ENCODE peak calls at places on chromosomes 12 and 14, in nine cellular contexts. W is right cardiac atrium; G is CD8-positive, alpha-beta T cell; V is A549; E is mucosa of descending colon; U is kidney epithelial cell; Q is BJ; O is neural progenitor cell; A is fibroblast of the aortic adventitia. Y is an unnamed sample.

GRCh38 chr12:8037046-8037663 is 4.6 kb downstream of the FOXJ2 start:
- DNase-seq in A (no peak), G (no peak), O (no peak), Q (no peak), W (no peak), E (no peak), U (no peak), V (no peak), Y (no peak)

GRCh38 chr14:34502826-34503225 is 36.7 kb downstream of the EAPP start:
- DNase-seq in V (no peak), Q (peak), G (no peak), A (peak), U (no peak), E (no peak), W (no peak), O (no peak), Y (peak)

GRCh38 chr12:99658950-99659349 is 11.4 kb downstream of the GARIN6 start:
- DNase-seq in V (peak), Q (no peak), G (no peak), A (no peak), W (no peak), E (no peak), O (no peak), U (no peak), Y (no peak)

GRCh38 chr12:51631591-51631990 is 40.6 kb downstream of the SCN8A start:
- DNase-seq in W (no peak), U (peak), E (no peak), A (peak), V (peak), O (no peak), Q (no peak), G (no peak), Y (peak)

GRCh38 chr12:115464008-115464672 is 780.2 kb upstream of the TBX3 start:
- DNase-seq in E (peak), G (no peak), V (no peak), Q (no peak), U (no peak), O (no peak), W (no peak), A (no peak), Y (no peak)

GRCh38 chr14:38016497-38016896 is 191.2 kb upstream of the SSTR1 start:
- DNase-seq in Q (no peak), A (no peak), V (no peak), U (no peak), E (no peak), O (no peak), G (no peak), W (no peak), Y (no peak)

GRCh38 chr14:100271247-100271939 is 32.4 kb downstream of the YY1 start:
- DNase-seq in O (no peak), W (no peak), V (peak), A (peak), U (no peak), Q (no peak), G (no peak), E (peak), Y (no peak)

GRCh38 chr12:51911788-51912711 is 4.7 kb downstream of the ACVRL1 start:
- DNase-seq in V (no peak), G (no peak), A (peak), U (no peak), W (peak), E (no peak), Q (no peak), O (no peak), Y (peak)

GRCh38 chr14:104694991-104695659 is 5.7 kb downstream of the INF2 start:
- DNase-seq in E (no peak), A (no peak), G (peak), W (peak), Q (no peak), V (no peak), U (peak), O (no peak), Y (no peak)

GRCh38 chr12:92226036-92226661 is 80.5 kb upstream of the BTG1 start:
- DNase-seq in A (peak), V (no peak), Q (no peak), U (no peak), G (no peak), E (no peak), W (no peak), O (no peak), Y (no peak)

GRCh38 chr12:15823360-15824128 is 34.4 kb upstream of the EPS8 start:
- DNase-seq in A (no peak), Q (no peak), W (no peak), E (no peak), O (peak), G (no peak), U (no peak), V (no peak), Y (peak)

GRCh38 chr14:65877187-65877586 is 464.7 kb downstream of the FUT8 start:
- DNase-seq in O (no peak), V (no peak), A (no peak), G (no peak), Q (no peak), E (no peak), W (no peak), U (no peak), Y (no peak)

GRCh38 chr12:4506870-4507269 is 31.8 kb upstream of the RAD51AP1 start:
- DNase-seq in E (no peak), G (no peak), A (peak), V (no peak), U (no peak), Q (peak), O (no peak), W (no peak), Y (peak)

GRCh38 chr12:51726931-51727330 is 121.6 kb downstream of the FIGNL2 start:
- DNase-seq in O (no peak), V (no peak), W (no peak), U (no peak), G (no peak), Q (no peak), E (no peak), A (peak), Y (no peak)

GRCh38 chr12:105983622-105984325 is 155.0 kb downstream of the NUAK1 start:
- DNase-seq in A (peak), E (no peak), Q (peak), U (peak), G (no peak), W (no peak), O (no peak), V (no peak), Y (peak)

GRCh38 chr12:120939523-120939922 is 35.4 kb upstream of the SPPL3 start:
- DNase-seq in O (no peak), Q (no peak), V (no peak), W (peak), A (no peak), U (no peak), G (no peak), E (no peak), Y (no peak)

GRCh38 chr12:127728285-127728684 is 538.7 kb upstream of the TMEM132C start:
- DNase-seq in A (no peak), O (no peak), U (no peak), G (no peak), V (no peak), W (no peak), E (no peak), Q (peak), Y (no peak)

GRCh38 chr12:3551386-3551785 is 60.4 kb downstream of the PRMT8 start:
- DNase-seq in V (no peak), A (no peak), O (no peak), G (no peak), E (peak), U (no peak), Q (no peak), W (peak), Y (no peak)

GRCh38 chr12:98701166-98701565 is 56.1 kb downstream of the APAF1 start:
- DNase-seq in U (no peak), W (no peak), G (no peak), Q (no peak), V (no peak), E (no peak), A (no peak), O (no peak), Y (no peak)

GRCh38 chr14:92473261-92473946 is 40.2 kb upstream of the RIN3 start:
- DNase-seq in G (peak), U (no peak), E (no peak), Q (peak), A (peak), W (peak), O (no peak), V (peak), Y (peak)

GRCh38 chr12:124648710-124649384 is 81.4 kb upstream of the NCOR2 start:
- DNase-seq in U (no peak), V (no peak), O (no peak), Q (no peak), E (no peak), W (peak), G (no peak), A (no peak), Y (no peak)

GRCh38 chr12:180445-180844 is 33.5 kb downstream of the SLC6A12 start:
- DNase-seq in A (no peak), Q (no peak), U (no peak), G (no peak), V (no peak), O (no peak), E (peak), W (peak), Y (no peak)

GRCh38 chr12:68042212-68042699 is 53.0 kb downstream of the IFNG-AS1 start:
- DNase-seq in E (no peak), U (no peak), V (no peak), G (no peak), A (peak), Q (no peak), O (no peak), W (no peak), Y (peak)

GRCh38 chr12:111616177-111616623 is 17.1 kb upstream of the ATXN2 start:
- DNase-seq in O (no peak), Q (no peak), W (no peak), V (no peak), G (no peak), E (no peak), A (peak), U (no peak), Y (peak)

GRCh38 chr14:53152909-53153701 is at the start of gene DDHD1:
- DNase-seq in V (peak), Q (no peak), U (no peak), G (peak), E (peak), W (peak), O (peak), A (peak), Y (peak)

GRCh38 chr12:31900271-31900670 is 58.9 kb upstream of the RESF1 start:
- DNase-seq in E (no peak), A (no peak), O (no peak), W (no peak), G (no peak), Q (no peak), U (no peak), V (no peak), Y (no peak)

GRCh38 chr12:12008931-12009611 is 61.7 kb upstream of the BCL2L14 start:
- DNase-seq in A (no peak), W (no peak), U (peak), Q (no peak), O (peak), G (peak), E (no peak), V (no peak), Y (peak)

GRCh38 chr14:37172936-37173613 is 669 bp upstream of the SLC25A21 start:
- DNase-seq in Q (no peak), E (no peak), G (no peak), W (no peak), O (no peak), A (no peak), U (no peak), V (no peak), Y (no peak)

GRCh38 chr12:100687686-100688085 is 106.9 kb upstream of the ANO4 start:
- DNase-seq in U (no peak), G (no peak), A (no peak), V (no peak), Q (no peak), W (no peak), E (no peak), O (no peak), Y (no peak)

GRCh38 chr14:69183735-69184134 is 7.6 kb upstream of the EXD2 start:
- DNase-seq in U (no peak), A (no peak), V (no peak), Q (no peak), G (no peak), O (no peak), E (no peak), W (no peak), Y (peak)

GRCh38 chr12:48717252-48717695 is 767 bp upstream of the CCNT1 start:
- DNase-seq in V (peak), A (peak), U (no peak), E (peak), Q (no peak), O (peak), W (no peak), G (no peak), Y (peak)

GRCh38 chr14:57375156-57375555 is 15.2 kb upstream of the NAA30 start:
- DNase-seq in U (no peak), Q (no peak), W (no peak), O (no peak), G (no peak), E (no peak), V (no peak), A (no peak), Y (no peak)

GRCh38 chr12:114799574-114800487 is 115.9 kb upstream of the TBX3 start:
- DNase-seq in G (no peak), Q (peak), A (peak), U (no peak), V (peak), W (peak), E (peak), O (peak), Y (peak)

GRCh38 chr12:96255077-96255476 is 60.9 kb downstream of the ELK3 start:
- DNase-seq in Q (no peak), V (no peak), U (no peak), E (peak), G (no peak), W (peak), A (peak), O (no peak), Y (no peak)

DNA sequence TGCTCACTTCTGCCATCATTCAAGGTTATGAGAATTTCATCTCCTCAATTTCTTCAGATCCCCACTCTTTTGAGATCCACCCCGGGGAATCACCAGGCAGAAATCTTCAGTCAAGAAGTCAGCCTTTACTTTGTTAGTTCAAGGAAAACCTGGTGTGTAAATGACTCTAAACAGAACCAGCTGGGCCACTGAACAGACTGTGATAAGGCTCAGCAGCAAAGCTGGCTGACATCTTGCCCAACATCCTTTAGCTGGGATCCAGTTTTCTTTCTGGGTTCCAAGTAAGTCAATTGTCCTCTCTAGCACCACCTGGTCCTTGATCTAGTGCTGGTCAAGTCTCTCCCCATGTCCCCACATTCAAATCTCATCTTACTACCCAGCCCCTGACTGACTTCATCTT is 11.6 kb downstream of the CLMN start:
- DNase-seq in V (no peak), W (no peak), U (no peak), G (no peak), E (no peak), A (no peak), Q (no peak), O (no peak), Y (no peak)
- H3K4me3 ChIP-seq in V (no peak), W (no peak), U (no peak), G (no peak), E (no peak), A (no peak), Q (no peak), O (no peak), Y (no peak)

DNA sequence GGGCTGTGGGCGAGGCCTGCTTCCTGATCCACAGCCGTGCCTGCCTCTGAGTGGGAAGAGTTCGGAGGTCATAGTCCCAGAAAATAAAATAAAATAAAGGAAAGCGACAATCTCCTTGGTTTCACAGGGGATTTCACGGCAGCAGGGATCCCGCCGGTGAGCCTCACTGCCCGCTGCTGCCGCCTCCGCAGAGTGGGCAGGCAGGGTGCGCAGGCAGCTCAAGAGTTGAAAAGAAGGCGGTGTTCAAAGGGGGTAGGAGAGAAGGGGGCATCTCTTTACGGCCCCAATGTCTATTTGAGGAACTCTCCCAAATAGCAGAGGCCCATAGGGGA is 3.1 kb upstream of the HOXC9 start:
- DNase-seq in O (no peak), G (no peak), U (no peak), W (no peak), Q (no peak), E (no peak), A (no peak), V (no peak), Y (no peak)
- H3K4me3 ChIP-seq in O (no peak), G (no peak), U (peak), W (no peak), Q (no peak), E (no peak), A (no peak), V (no peak), Y (peak)

GRCh38 chr12:22282283-22282682 is 52.2 kb downstream of the ST8SIA1 start:
- DNase-seq in A (peak), G (no peak), U (peak), V (peak), E (peak), W (no peak), O (no peak), Q (no peak), Y (peak)
- H3K4me3 ChIP-seq in A (peak), G (no peak), U (no peak), V (no peak), E (no peak), W (no peak), O (no peak), Q (no peak), Y (peak)

DNA sequence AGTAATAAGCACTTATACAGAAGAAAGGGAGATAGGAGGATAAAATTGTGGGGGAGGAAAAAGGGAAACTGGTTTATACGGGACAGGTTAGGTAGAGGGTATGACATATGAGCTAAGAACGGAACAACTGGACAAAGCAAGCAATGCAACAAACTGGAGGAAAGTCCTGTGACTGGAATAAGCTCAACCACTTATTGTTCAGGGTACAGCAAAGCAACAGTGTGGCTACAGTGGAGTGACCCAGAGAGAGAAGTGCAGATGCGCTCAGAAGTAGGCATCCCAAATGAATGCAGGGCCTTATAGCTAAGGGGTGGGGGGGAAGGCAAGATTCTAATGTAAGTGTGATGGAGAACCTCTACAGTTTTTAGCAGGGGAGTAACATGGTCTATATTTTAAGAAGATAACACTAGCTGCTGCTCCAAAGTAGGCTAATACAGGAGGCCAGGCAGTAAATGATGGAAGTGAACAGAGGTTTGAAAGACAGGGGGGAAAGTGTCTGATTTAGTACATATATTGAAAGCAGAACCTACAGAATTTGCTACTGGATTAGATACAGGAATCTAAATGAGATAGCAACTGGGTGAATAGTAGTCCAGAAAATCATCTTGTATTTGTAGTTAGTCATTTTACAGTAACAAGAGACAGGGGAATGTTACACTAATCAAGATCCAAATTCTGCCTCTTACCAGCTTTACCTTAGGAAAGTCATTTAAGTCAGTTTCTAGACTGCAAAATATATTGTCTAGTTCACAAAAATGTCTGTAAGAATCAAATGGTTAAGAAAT is 3.3 kb downstream of the UBE2N start:
- DNase-seq in V (no peak), Q (no peak), W (no peak), U (no peak), O (no peak), E (no peak), G (no peak), A (no peak), Y (no peak)
- H3K4me3 ChIP-seq in V (no peak), Q (no peak), W (no peak), U (no peak), O (no peak), E (no peak), G (no peak), A (no peak), Y (no peak)

DNA sequence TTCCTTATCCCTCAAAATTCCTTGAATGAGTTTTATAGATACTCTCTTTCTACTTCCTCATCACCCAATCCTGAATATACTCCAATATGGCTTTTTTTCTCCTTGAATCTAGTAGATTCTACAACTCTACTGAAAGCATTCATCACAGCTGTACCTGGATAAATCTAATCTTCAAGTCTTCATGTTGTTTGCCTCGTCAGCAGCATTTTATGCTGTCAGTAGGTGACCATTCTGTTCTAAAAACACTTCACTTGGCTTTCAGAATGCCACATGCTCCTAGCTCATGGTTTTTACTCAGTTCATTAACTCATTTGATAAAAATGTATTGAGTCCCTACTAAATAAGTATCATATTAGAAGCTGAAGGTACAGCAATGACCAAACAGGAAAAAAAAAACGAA is 113.3 kb downstream of the NOVA1 start:
- DNase-seq in O (no peak), E (no peak), Q (no peak), G (no peak), A (no peak), V (no peak), W (no peak), U (no peak), Y (no peak)
- H3K4me3 ChIP-seq in O (no peak), E (no peak), Q (no peak), G (no peak), A (no peak), V (no peak), W (no peak), U (no peak), Y (no peak)

DNA sequence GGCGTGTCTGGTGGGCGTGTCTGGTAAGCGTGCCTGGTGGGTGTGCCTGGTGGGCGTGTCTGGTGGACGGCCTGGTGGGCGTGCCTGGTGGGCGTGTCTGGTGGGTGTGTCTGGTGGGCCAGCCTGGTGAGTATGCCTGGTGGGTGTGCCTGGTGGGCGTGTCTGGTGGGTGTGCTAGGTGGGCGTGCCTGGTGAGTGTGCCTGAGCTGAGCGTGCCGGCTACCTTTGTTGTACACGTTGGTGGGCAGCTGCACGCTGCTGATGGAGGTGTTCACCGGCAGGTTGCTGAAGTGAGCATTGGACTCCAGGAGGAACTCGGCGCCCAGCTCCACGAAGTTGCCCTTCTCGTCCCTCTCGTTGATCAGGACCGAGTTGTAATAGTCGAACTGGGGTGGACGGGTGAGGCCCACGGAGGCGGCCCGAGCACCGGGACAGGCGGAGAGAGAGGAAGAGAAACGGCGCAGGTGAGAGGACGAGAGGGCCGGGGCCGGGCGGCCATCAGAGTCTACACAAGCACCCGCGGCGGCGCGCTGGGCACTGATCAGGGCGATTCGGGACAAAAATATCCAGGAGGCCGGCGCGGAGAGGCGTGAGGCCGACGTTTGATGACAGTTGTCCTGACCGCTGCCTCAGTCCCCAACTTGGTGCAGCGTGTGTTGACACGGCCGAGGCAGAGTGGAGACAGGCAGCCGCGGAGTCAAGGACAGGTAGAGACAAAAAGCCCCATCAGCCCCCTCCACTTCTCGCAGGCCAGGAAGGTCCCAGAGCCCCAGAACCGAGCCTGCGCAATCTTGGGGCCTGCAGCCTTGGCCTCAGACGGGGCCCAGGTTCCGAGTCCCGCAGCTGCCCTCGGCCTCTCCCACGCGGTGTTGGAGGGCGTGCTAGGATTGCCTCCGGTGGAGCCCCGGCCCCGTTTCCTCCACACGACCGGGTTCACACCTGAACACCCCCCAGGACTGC is 10.5 kb downstream of the CACNA2D4 start:
- DNase-seq in E (peak), W (peak), U (no peak), Q (no peak), O (no peak), V (peak), A (no peak), G (peak), Y (no peak)
- H3K4me3 ChIP-seq in E (no peak), W (no peak), U (no peak), Q (no peak), O (no peak), V (peak), A (no peak), G (peak), Y (no peak)